ENCODE peak calls at places on chromosomes 11 and 22, in six cellular contexts. One of them, this sample, is unnamed.

GRCh38 chr22:20957691-20958440 is 9.2 kb upstream of the AIFM3 start:
- DNase-seq in HFF-Myc: no peak
- DNase-seq in tibial artery: no peak
- DNase-seq in IMR-90: no peak
- DNase-seq in AG04450: no peak
- DNase-seq in GM23338: peak; percentile 82
- DNase-seq in this sample: no peak

GRCh38 chr11:8870461-8871282 is 40.3 kb upstream of the AKIP1 start:
- DNase-seq in AG04450: peak; percentile 29
- DNase-seq in tibial artery: peak; percentile 69
- DNase-seq in IMR-90: peak; percentile 75
- DNase-seq in GM23338: peak; percentile 75
- DNase-seq in HFF-Myc: no peak
- DNase-seq in this sample: peak; percentile 50

GRCh38 chr22:30196141-30196866 is 50.3 kb downstream of the LIF start:
- DNase-seq in GM23338: peak; percentile 94
- DNase-seq in HFF-Myc: peak; percentile 98
- DNase-seq in tibial artery: peak; percentile 93
- DNase-seq in IMR-90: peak; percentile 100
- DNase-seq in AG04450: peak; percentile 100
- DNase-seq in this sample: peak; percentile 99

GRCh38 chr11:94133752-94134151 is 5.1 kb downstream of the PANX1 start:
- DNase-seq in tibial artery: no peak
- DNase-seq in GM23338: no peak
- DNase-seq in IMR-90: no peak
- DNase-seq in AG04450: no peak
- DNase-seq in HFF-Myc: no peak
- DNase-seq in this sample: no peak

GRCh38 chr22:35629406-35630234 is 12.5 kb upstream of the MB start:
- DNase-seq in tibial artery: peak; percentile 90
- DNase-seq in GM23338: peak; percentile 64
- DNase-seq in IMR-90: peak; percentile 98
- DNase-seq in AG04450: peak; percentile 94
- DNase-seq in HFF-Myc: peak; percentile 97
- DNase-seq in this sample: peak; percentile 97

GRCh38 chr22:31488988-31489617 is 539 bp downstream of the EIF4ENIF1 start:
- DNase-seq in IMR-90: peak; percentile 7
- DNase-seq in tibial artery: no peak
- DNase-seq in GM23338: peak; percentile 65
- DNase-seq in HFF-Myc: no peak
- DNase-seq in AG04450: no peak
- DNase-seq in this sample: no peak

GRCh38 chr22:26322179-26322905 is 106.7 kb upstream of the ASPHD2 start:
- DNase-seq in tibial artery: no peak
- DNase-seq in HFF-Myc: peak; percentile 93
- DNase-seq in GM23338: no peak
- DNase-seq in AG04450: peak; percentile 18
- DNase-seq in IMR-90: peak; percentile 77
- DNase-seq in this sample: peak; percentile 99

GRCh38 chr22:47201996-47202818 is 439.8 kb downstream of the TBC1D22A start:
- DNase-seq in HFF-Myc: no peak
- DNase-seq in GM23338: no peak
- DNase-seq in AG04450: no peak
- DNase-seq in IMR-90: no peak
- DNase-seq in tibial artery: no peak
- DNase-seq in this sample: no peak

GRCh38 chr22:41524809-41525449 is 19.3 kb downstream of the POLR3H start:
- DNase-seq in HFF-Myc: no peak
- DNase-seq in AG04450: no peak
- DNase-seq in IMR-90: no peak
- DNase-seq in tibial artery: peak; percentile 81
- DNase-seq in GM23338: peak; percentile 58
- DNase-seq in this sample: no peak

GRCh38 chr22:42800731-42801536 is 56.1 kb downstream of the ARFGAP3 start:
- DNase-seq in AG04450: no peak
- DNase-seq in tibial artery: no peak
- DNase-seq in HFF-Myc: no peak
- DNase-seq in IMR-90: no peak
- DNase-seq in GM23338: no peak
- DNase-seq in this sample: no peak

GRCh38 chr11:58024601-58025091 is 965 bp downstream of the OR9Q1 start:
- DNase-seq in IMR-90: peak; percentile 60
- DNase-seq in GM23338: no peak
- DNase-seq in tibial artery: peak; percentile 88
- DNase-seq in HFF-Myc: no peak
- DNase-seq in AG04450: no peak
- DNase-seq in this sample: peak; percentile 47

GRCh38 chr11:132742929-132743328 is 789.4 kb downstream of the OPCML start:
- DNase-seq in tibial artery: no peak
- DNase-seq in AG04450: no peak
- DNase-seq in GM23338: no peak
- DNase-seq in IMR-90: no peak
- DNase-seq in HFF-Myc: no peak
- DNase-seq in this sample: no peak

GRCh38 chr11:112523477-112523876 is 262.8 kb upstream of the PLET1 start:
- DNase-seq in IMR-90: no peak
- DNase-seq in GM23338: peak; percentile 5
- DNase-seq in HFF-Myc: no peak
- DNase-seq in tibial artery: peak; percentile 66
- DNase-seq in AG04450: no peak
- DNase-seq in this sample: no peak

GRCh38 chr22:33897621-33897910 is 22.7 kb downstream of the LARGE1 start:
- DNase-seq in HFF-Myc: no peak
- DNase-seq in IMR-90: no peak
- DNase-seq in GM23338: no peak
- DNase-seq in AG04450: no peak
- DNase-seq in tibial artery: no peak
- DNase-seq in this sample: no peak

GRCh38 chr11:47212938-47213337 is 1.8 kb upstream of the DDB2 start:
- DNase-seq in HFF-Myc: no peak
- DNase-seq in tibial artery: no peak
- DNase-seq in IMR-90: no peak
- DNase-seq in AG04450: no peak
- DNase-seq in GM23338: no peak
- DNase-seq in this sample: no peak

GRCh38 chr22:26642465-26643367 is 14.7 kb upstream of the MIAT start:
- DNase-seq in HFF-Myc: no peak
- DNase-seq in tibial artery: no peak
- DNase-seq in GM23338: peak; percentile 71
- DNase-seq in IMR-90: no peak
- DNase-seq in AG04450: no peak
- DNase-seq in this sample: no peak

GRCh38 chr11:37182036-37182435 is 584.0 kb upstream of the RAG2 start:
- DNase-seq in HFF-Myc: no peak
- DNase-seq in GM23338: no peak
- DNase-seq in AG04450: no peak
- DNase-seq in tibial artery: no peak
- DNase-seq in IMR-90: no peak
- DNase-seq in this sample: no peak

GRCh38 chr11:47060807-47061206 is 115.9 kb downstream of the ARFGAP2 start:
- DNase-seq in IMR-90: peak; percentile 48
- DNase-seq in GM23338: peak; percentile 34
- DNase-seq in HFF-Myc: no peak
- DNase-seq in AG04450: no peak
- DNase-seq in tibial artery: no peak
- DNase-seq in this sample: peak; percentile 20

GRCh38 chr11:83477772-83478171 is 191.6 kb upstream of the CCDC90B start:
- DNase-seq in tibial artery: no peak
- DNase-seq in HFF-Myc: no peak
- DNase-seq in AG04450: no peak
- DNase-seq in IMR-90: no peak
- DNase-seq in GM23338: no peak
- DNase-seq in this sample: no peak

GRCh38 chr11:32792948-32793475 is 1.4 kb downstream of the CCDC73 start:
- DNase-seq in AG04450: no peak
- DNase-seq in IMR-90: peak; percentile 27
- DNase-seq in HFF-Myc: peak; percentile 16
- DNase-seq in GM23338: peak; percentile 71
- DNase-seq in tibial artery: no peak
- DNase-seq in this sample: no peak

GRCh38 chr11:79708319-79708928 is 267.6 kb upstream of the TENM4 start:
- DNase-seq in IMR-90: peak; percentile 50
- DNase-seq in tibial artery: no peak
- DNase-seq in HFF-Myc: peak; percentile 36
- DNase-seq in AG04450: peak; percentile 7
- DNase-seq in GM23338: peak; percentile 79
- DNase-seq in this sample: peak; percentile 47

GRCh38 chr11:112334381-112334780 is 73.7 kb upstream of the PLET1 start:
- DNase-seq in HFF-Myc: no peak
- DNase-seq in tibial artery: no peak
- DNase-seq in GM23338: no peak
- DNase-seq in AG04450: no peak
- DNase-seq in IMR-90: no peak
- DNase-seq in this sample: no peak

GRCh38 chr11:62012451-62013265 is 45.2 kb upstream of the FTH1 start:
- DNase-seq in IMR-90: peak; percentile 42
- DNase-seq in HFF-Myc: no peak
- DNase-seq in AG04450: no peak
- DNase-seq in GM23338: no peak
- DNase-seq in tibial artery: peak; percentile 60
- DNase-seq in this sample: peak; percentile 70

GRCh38 chr11:11584446-11584810 is 37.4 kb downstream of the GALNT18 start:
- DNase-seq in tibial artery: peak; percentile 58
- DNase-seq in AG04450: peak; percentile 87
- DNase-seq in HFF-Myc: peak; percentile 44
- DNase-seq in IMR-90: peak; percentile 97
- DNase-seq in GM23338: no peak
- DNase-seq in this sample: peak; percentile 82

GRCh38 chr11:2259466-2259830 is 10.9 kb downstream of the ASCL2 start:
- DNase-seq in GM23338: no peak
- DNase-seq in HFF-Myc: no peak
- DNase-seq in AG04450: no peak
- DNase-seq in IMR-90: no peak
- DNase-seq in tibial artery: peak; percentile 44
- DNase-seq in this sample: no peak

GRCh38 chr11:119892311-119892808 is 163.4 kb upstream of the NECTIN1 start:
- DNase-seq in GM23338: no peak
- DNase-seq in HFF-Myc: no peak
- DNase-seq in IMR-90: no peak
- DNase-seq in AG04450: no peak
- DNase-seq in tibial artery: no peak
- DNase-seq in this sample: no peak

GRCh38 chr11:843086-843704 is 543 bp downstream of the TSPAN4 start:
- DNase-seq in HFF-Myc: no peak
- DNase-seq in AG04450: no peak
- DNase-seq in tibial artery: no peak
- DNase-seq in IMR-90: no peak
- DNase-seq in GM23338: no peak
- DNase-seq in this sample: no peak

GRCh38 chr11:113184498-113184897 is 129.9 kb upstream of the TTC12 start:
- DNase-seq in IMR-90: peak; percentile 56
- DNase-seq in GM23338: no peak
- DNase-seq in tibial artery: no peak
- DNase-seq in AG04450: no peak
- DNase-seq in HFF-Myc: no peak
- DNase-seq in this sample: peak; percentile 73

GRCh38 chr11:111459506-111460270 is 52.5 kb downstream of the BTG4 start:
- DNase-seq in tibial artery: no peak
- DNase-seq in GM23338: peak; percentile 38
- DNase-seq in AG04450: no peak
- DNase-seq in HFF-Myc: no peak
- DNase-seq in IMR-90: no peak
- DNase-seq in this sample: no peak

GRCh38 chr22:27987557-27987956 is 68.5 kb upstream of the PITPNB start:
- DNase-seq in GM23338: no peak
- DNase-seq in AG04450: peak; percentile 75
- DNase-seq in tibial artery: peak; percentile 35
- DNase-seq in HFF-Myc: peak; percentile 31
- DNase-seq in IMR-90: peak; percentile 93
- DNase-seq in this sample: peak; percentile 18

DNA sequence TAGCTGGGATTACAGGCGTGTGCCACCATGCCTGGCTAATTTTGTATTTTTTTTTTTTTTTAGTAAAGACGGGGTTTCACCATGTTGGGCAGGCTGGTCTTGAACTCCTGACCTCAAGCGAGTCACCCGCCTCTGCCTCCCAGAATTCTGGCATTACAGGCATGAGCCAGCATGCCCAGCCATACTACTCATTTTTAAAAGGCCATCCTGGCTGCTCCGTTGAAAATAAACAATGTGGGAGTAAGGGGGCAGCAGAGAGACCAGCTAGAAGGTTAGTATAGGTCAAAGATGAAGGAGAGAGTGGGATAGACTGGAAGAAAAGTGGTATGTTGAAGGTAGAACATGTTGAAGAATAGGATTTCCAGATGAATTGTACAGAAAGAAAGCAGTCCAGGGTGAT is 17.6 kb upstream of the LIN7C start:
- DNase-seq in IMR-90: peak; percentile 66
- DNase-seq in tibial artery: no peak
- DNase-seq in GM23338: peak; percentile 83
- DNase-seq in HFF-Myc: peak; percentile 33
- DNase-seq in AG04450: no peak
- DNase-seq in this sample: peak; percentile 82
- TF ChIP-seq CTCF in IMR-90: peak; percentile 33
- TF ChIP-seq CTCF in tibial artery: no peak
- TF ChIP-seq CTCF in GM23338: peak; percentile 74
- TF ChIP-seq CTCF in HFF-Myc: peak; percentile 15
- TF ChIP-seq CTCF in AG04450: peak; percentile 29
- TF ChIP-seq CTCF in this sample: peak; percentile 67

GRCh38 chr11:73946798-73947458 is 3.9 kb upstream of the DNAJB13 start:
- DNase-seq in IMR-90: no peak
- DNase-seq in tibial artery: no peak
- DNase-seq in GM23338: no peak
- DNase-seq in HFF-Myc: no peak
- DNase-seq in AG04450: no peak
- DNase-seq in this sample: no peak
- TF ChIP-seq CTCF in IMR-90: no peak
- TF ChIP-seq CTCF in tibial artery: no peak
- TF ChIP-seq CTCF in GM23338: no peak
- TF ChIP-seq CTCF in HFF-Myc: no peak
- TF ChIP-seq CTCF in AG04450: no peak
- TF ChIP-seq CTCF in this sample: no peak

GRCh38 chr11:124778281-124778680 is 16.2 kb upstream of the ESAM start:
- DNase-seq in tibial artery: no peak
- DNase-seq in AG04450: no peak
- DNase-seq in IMR-90: no peak
- DNase-seq in HFF-Myc: no peak
- DNase-seq in GM23338: peak; percentile 59
- DNase-seq in this sample: no peak
- TF ChIP-seq CTCF in tibial artery: no peak
- TF ChIP-seq CTCF in AG04450: peak; percentile 22
- TF ChIP-seq CTCF in IMR-90: no peak
- TF ChIP-seq CTCF in HFF-Myc: peak; percentile 21
- TF ChIP-seq CTCF in GM23338: peak; percentile 79
- TF ChIP-seq CTCF in this sample: peak; percentile 54

DNA sequence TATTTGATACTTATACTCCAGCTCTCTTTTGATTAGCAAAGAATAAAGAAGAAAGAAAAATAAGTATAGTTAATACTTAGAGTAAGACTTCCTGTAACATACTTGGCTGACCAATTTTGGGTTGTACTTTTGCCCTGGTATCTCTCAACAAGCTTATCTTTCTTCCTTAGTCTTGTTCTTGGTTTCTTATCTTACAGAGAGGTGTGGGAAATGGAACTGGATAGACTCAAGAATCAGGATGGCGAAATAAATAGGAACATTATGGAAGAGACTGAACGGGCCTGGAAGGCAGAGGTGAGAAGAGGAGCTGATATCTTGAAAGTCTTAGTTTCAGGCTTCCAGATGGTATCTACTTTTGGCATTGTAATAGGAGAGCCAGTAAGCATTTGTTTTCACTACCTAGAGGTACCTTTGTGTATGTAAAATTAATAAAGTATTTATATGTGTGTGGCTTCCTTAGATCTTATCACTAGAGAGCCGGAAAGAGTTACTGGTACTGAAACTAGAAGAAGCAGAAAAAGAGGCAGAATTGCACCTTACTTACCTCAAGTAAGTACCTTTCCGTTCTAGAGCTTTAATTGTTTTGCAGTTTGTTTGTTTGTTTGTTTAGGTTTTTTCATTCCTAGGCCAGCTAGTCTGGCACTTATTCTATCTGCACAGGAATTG is 11.3 kb upstream of the BACE1-AS start:
- DNase-seq in GM23338: no peak
- DNase-seq in tibial artery: no peak
- DNase-seq in AG04450: no peak
- DNase-seq in HFF-Myc: no peak
- DNase-seq in IMR-90: no peak
- DNase-seq in this sample: no peak
- TF ChIP-seq CTCF in GM23338: no peak
- TF ChIP-seq CTCF in tibial artery: no peak
- TF ChIP-seq CTCF in AG04450: no peak
- TF ChIP-seq CTCF in HFF-Myc: no peak
- TF ChIP-seq CTCF in IMR-90: no peak
- TF ChIP-seq CTCF in this sample: no peak

This sample was measured in HFFc6.